ENCODE peak calls at places on chromosome 9, in eight cellular contexts. One of them, this sample, is unnamed.

GRCh38 chr9:114406441-114406840 is 18.7 kb upstream of the AKNA start:
- DNase-seq in right lobe of liver: no peak
- DNase-seq in stomach: no peak
- DNase-seq in psoas muscle: no peak
- DNase-seq in spleen: peak
- DNase-seq in RWPE1: no peak
- DNase-seq in tibial artery: no peak
- DNase-seq in lower lobe of right lung: no peak
- DNase-seq in this sample: no peak

GRCh38 chr9:34553511-34554021 is 30.8 kb upstream of the ENHO start:
- DNase-seq in lower lobe of right lung: no peak
- DNase-seq in psoas muscle: no peak
- DNase-seq in tibial artery: peak
- DNase-seq in stomach: no peak
- DNase-seq in RWPE1: no peak
- DNase-seq in spleen: peak
- DNase-seq in right lobe of liver: peak
- DNase-seq in this sample: no peak

GRCh38 chr9:130327070-130327780 is 61.7 kb downstream of the HMCN2 start:
- DNase-seq in RWPE1: no peak
- DNase-seq in tibial artery: no peak
- DNase-seq in lower lobe of right lung: no peak
- DNase-seq in psoas muscle: no peak
- DNase-seq in stomach: no peak
- DNase-seq in right lobe of liver: no peak
- DNase-seq in spleen: no peak
- DNase-seq in this sample: no peak

GRCh38 chr9:16794871-16795639 is 75.4 kb downstream of the BNC2 start:
- DNase-seq in tibial artery: peak
- DNase-seq in RWPE1: no peak
- DNase-seq in stomach: no peak
- DNase-seq in lower lobe of right lung: no peak
- DNase-seq in spleen: no peak
- DNase-seq in right lobe of liver: no peak
- DNase-seq in psoas muscle: peak
- DNase-seq in this sample: no peak

GRCh38 chr9:93930070-93930469 is 25.1 kb downstream of the BARX1 start:
- DNase-seq in psoas muscle: no peak
- DNase-seq in spleen: no peak
- DNase-seq in right lobe of liver: no peak
- DNase-seq in stomach: no peak
- DNase-seq in RWPE1: no peak
- DNase-seq in lower lobe of right lung: no peak
- DNase-seq in tibial artery: no peak
- DNase-seq in this sample: no peak

GRCh38 chr9:12853021-12853420 is 78.2 kb downstream of the LURAP1L start:
- DNase-seq in right lobe of liver: no peak
- DNase-seq in stomach: no peak
- DNase-seq in spleen: no peak
- DNase-seq in tibial artery: no peak
- DNase-seq in lower lobe of right lung: no peak
- DNase-seq in RWPE1: no peak
- DNase-seq in psoas muscle: no peak
- DNase-seq in this sample: no peak

GRCh38 chr9:3526166-3526902 is 533 bp upstream of the RFX3 start:
- DNase-seq in tibial artery: peak
- DNase-seq in spleen: peak
- DNase-seq in right lobe of liver: peak
- DNase-seq in RWPE1: peak
- DNase-seq in psoas muscle: peak
- DNase-seq in lower lobe of right lung: peak
- DNase-seq in stomach: peak
- DNase-seq in this sample: peak

GRCh38 chr9:33129251-33129885 is 37.8 kb downstream of the B4GALT1 start:
- DNase-seq in psoas muscle: no peak
- DNase-seq in spleen: peak
- DNase-seq in lower lobe of right lung: no peak
- DNase-seq in stomach: no peak
- DNase-seq in RWPE1: no peak
- DNase-seq in tibial artery: peak
- DNase-seq in right lobe of liver: no peak
- DNase-seq in this sample: no peak

GRCh38 chr9:124450241-124450924 is at the start of gene ADGRD2:
- DNase-seq in stomach: no peak
- DNase-seq in RWPE1: peak
- DNase-seq in psoas muscle: no peak
- DNase-seq in right lobe of liver: peak
- DNase-seq in spleen: peak
- DNase-seq in lower lobe of right lung: no peak
- DNase-seq in tibial artery: peak
- DNase-seq in this sample: no peak

GRCh38 chr9:120846906-120847305 is 4.2 kb upstream of the PSMD5 start:
- DNase-seq in lower lobe of right lung: no peak
- DNase-seq in RWPE1: no peak
- DNase-seq in psoas muscle: no peak
- DNase-seq in tibial artery: no peak
- DNase-seq in stomach: no peak
- DNase-seq in spleen: no peak
- DNase-seq in right lobe of liver: no peak
- DNase-seq in this sample: no peak

GRCh38 chr9:20506631-20507030 is 115.7 kb downstream of the MLLT3 start:
- DNase-seq in tibial artery: no peak
- DNase-seq in stomach: no peak
- DNase-seq in psoas muscle: no peak
- DNase-seq in right lobe of liver: no peak
- DNase-seq in lower lobe of right lung: no peak
- DNase-seq in spleen: no peak
- DNase-seq in RWPE1: no peak
- DNase-seq in this sample: no peak

GRCh38 chr9:20505574-20505973 is 116.7 kb downstream of the MLLT3 start:
- DNase-seq in stomach: no peak
- DNase-seq in spleen: no peak
- DNase-seq in right lobe of liver: no peak
- DNase-seq in psoas muscle: no peak
- DNase-seq in tibial artery: no peak
- DNase-seq in lower lobe of right lung: no peak
- DNase-seq in RWPE1: no peak
- DNase-seq in this sample: no peak

GRCh38 chr9:20507431-20507830 is 114.9 kb downstream of the MLLT3 start:
- DNase-seq in stomach: no peak
- DNase-seq in tibial artery: no peak
- DNase-seq in right lobe of liver: no peak
- DNase-seq in RWPE1: no peak
- DNase-seq in psoas muscle: no peak
- DNase-seq in spleen: no peak
- DNase-seq in lower lobe of right lung: no peak
- DNase-seq in this sample: peak

GRCh38 chr9:20508242-20508641 is 114.1 kb downstream of the MLLT3 start:
- DNase-seq in tibial artery: no peak
- DNase-seq in lower lobe of right lung: no peak
- DNase-seq in stomach: no peak
- DNase-seq in spleen: no peak
- DNase-seq in right lobe of liver: no peak
- DNase-seq in psoas muscle: no peak
- DNase-seq in RWPE1: no peak
- DNase-seq in this sample: no peak

GRCh38 chr9:20504930-20505329 is 117.4 kb downstream of the MLLT3 start:
- DNase-seq in stomach: no peak
- DNase-seq in tibial artery: no peak
- DNase-seq in spleen: no peak
- DNase-seq in RWPE1: no peak
- DNase-seq in lower lobe of right lung: no peak
- DNase-seq in psoas muscle: no peak
- DNase-seq in right lobe of liver: no peak
- DNase-seq in this sample: no peak
- H3K27ac ChIP-seq in stomach: no peak
- H3K27ac ChIP-seq in tibial artery: no peak
- H3K27ac ChIP-seq in spleen: no peak
- H3K27ac ChIP-seq in RWPE1: no peak
- H3K27ac ChIP-seq in lower lobe of right lung: no peak
- H3K27ac ChIP-seq in psoas muscle: no peak
- H3K27ac ChIP-seq in right lobe of liver: no peak
- H3K27ac ChIP-seq in this sample: no peak

GRCh38 chr9:7844283-7844682 is 44.7 kb upstream of the DMAC1 start:
- DNase-seq in lower lobe of right lung: no peak
- DNase-seq in right lobe of liver: no peak
- DNase-seq in tibial artery: no peak
- DNase-seq in psoas muscle: no peak
- DNase-seq in stomach: no peak
- DNase-seq in spleen: no peak
- DNase-seq in RWPE1: no peak
- DNase-seq in this sample: peak
- TF ChIP-seq CTCF in lower lobe of right lung: peak
- TF ChIP-seq CTCF in right lobe of liver: peak
- TF ChIP-seq CTCF in tibial artery: peak
- TF ChIP-seq CTCF in psoas muscle: no peak
- TF ChIP-seq CTCF in stomach: no peak
- TF ChIP-seq CTCF in spleen: no peak
- TF ChIP-seq CTCF in RWPE1: no peak
- TF ChIP-seq CTCF in this sample: no peak

GRCh38 chr9:105275938-105276337 is 31.5 kb downstream of the SLC44A1 start:
- DNase-seq in tibial artery: no peak
- DNase-seq in lower lobe of right lung: no peak
- DNase-seq in psoas muscle: no peak
- DNase-seq in stomach: no peak
- DNase-seq in RWPE1: no peak
- DNase-seq in right lobe of liver: no peak
- DNase-seq in spleen: no peak
- DNase-seq in this sample: no peak
- H3K27ac ChIP-seq in tibial artery: no peak
- H3K27ac ChIP-seq in lower lobe of right lung: no peak
- H3K27ac ChIP-seq in psoas muscle: no peak
- H3K27ac ChIP-seq in stomach: no peak
- H3K27ac ChIP-seq in RWPE1: no peak
- H3K27ac ChIP-seq in right lobe of liver: no peak
- H3K27ac ChIP-seq in spleen: no peak
- H3K27ac ChIP-seq in this sample: no peak

GRCh38 chr9:72753261-72753893 is 199.5 kb downstream of the ALDH1A1 start:
- DNase-seq in stomach: no peak
- DNase-seq in psoas muscle: no peak
- DNase-seq in spleen: no peak
- DNase-seq in right lobe of liver: no peak
- DNase-seq in RWPE1: peak
- DNase-seq in tibial artery: no peak
- DNase-seq in lower lobe of right lung: no peak
- DNase-seq in this sample: peak
- TF ChIP-seq CTCF in stomach: no peak
- TF ChIP-seq CTCF in psoas muscle: peak
- TF ChIP-seq CTCF in spleen: no peak
- TF ChIP-seq CTCF in right lobe of liver: peak
- TF ChIP-seq CTCF in RWPE1: no peak
- TF ChIP-seq CTCF in tibial artery: peak
- TF ChIP-seq CTCF in lower lobe of right lung: peak
- TF ChIP-seq CTCF in this sample: peak

GRCh38 chr9:136663311-136663679 is 579 bp downstream of the EGFL7 start:
- DNase-seq in lower lobe of right lung: no peak
- DNase-seq in psoas muscle: no peak
- DNase-seq in right lobe of liver: peak
- DNase-seq in stomach: no peak
- DNase-seq in tibial artery: no peak
- DNase-seq in RWPE1: no peak
- DNase-seq in spleen: no peak
- DNase-seq in this sample: no peak

GRCh38 chr9:136665111-136665703 is 2.5 kb downstream of the EGFL7 start:
- DNase-seq in RWPE1: peak
- DNase-seq in tibial artery: no peak
- DNase-seq in psoas muscle: no peak
- DNase-seq in stomach: no peak
- DNase-seq in lower lobe of right lung: no peak
- DNase-seq in right lobe of liver: no peak
- DNase-seq in spleen: no peak
- DNase-seq in this sample: no peak

GRCh38 chr9:136664799-136665082 is 2.0 kb downstream of the EGFL7 start:
- DNase-seq in right lobe of liver: no peak
- DNase-seq in spleen: no peak
- DNase-seq in stomach: no peak
- DNase-seq in tibial artery: no peak
- DNase-seq in psoas muscle: no peak
- DNase-seq in RWPE1: no peak
- DNase-seq in lower lobe of right lung: no peak
- DNase-seq in this sample: no peak

GRCh38 chr9:136662656-136663310 is at the start of gene EGFL7:
- DNase-seq in spleen: peak
- DNase-seq in lower lobe of right lung: peak
- DNase-seq in tibial artery: no peak
- DNase-seq in right lobe of liver: peak
- DNase-seq in psoas muscle: no peak
- DNase-seq in stomach: no peak
- DNase-seq in RWPE1: no peak
- DNase-seq in this sample: no peak

DNA sequence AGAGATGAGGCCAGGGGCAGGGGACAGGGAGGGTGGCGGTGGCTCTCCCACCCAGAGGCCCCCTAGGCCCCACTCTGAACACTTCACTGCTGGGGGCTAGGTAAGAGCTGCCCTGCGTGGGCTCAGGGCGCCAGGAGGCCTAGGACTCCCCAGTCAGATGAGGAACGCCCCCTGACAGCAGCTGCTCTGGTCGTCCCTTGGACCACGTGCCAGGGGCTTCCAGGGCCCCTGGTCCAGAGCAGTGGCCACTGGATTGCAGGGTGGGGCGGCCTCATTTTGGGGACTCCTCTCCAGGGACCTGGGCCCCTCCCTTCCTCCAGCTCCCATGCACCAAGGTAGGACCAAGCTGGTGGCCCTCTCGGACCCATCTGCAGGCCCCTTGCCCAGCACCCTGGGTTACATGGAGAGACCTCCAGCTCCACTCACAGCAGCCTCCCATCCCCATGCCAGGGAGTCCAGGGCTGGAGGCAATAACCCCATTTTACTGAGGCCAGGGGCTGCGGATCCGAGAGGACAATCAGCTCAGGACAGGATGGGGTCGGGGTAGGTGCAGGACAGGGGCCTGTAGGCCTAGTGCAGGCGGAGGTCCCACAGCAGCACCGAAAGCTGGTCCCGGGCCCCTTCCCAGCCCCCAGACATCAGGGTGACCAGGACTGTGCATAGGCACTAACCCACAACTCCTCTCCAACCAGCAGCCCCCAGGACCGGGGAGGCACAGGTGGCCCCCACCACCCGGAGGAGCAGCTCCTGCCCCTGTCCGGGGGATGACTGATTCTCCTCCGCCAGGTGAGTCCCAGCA is 1.5 kb downstream of the EGFL7 start:
- DNase-seq in right lobe of liver: no peak
- DNase-seq in psoas muscle: no peak
- DNase-seq in tibial artery: no peak
- DNase-seq in stomach: no peak
- DNase-seq in lower lobe of right lung: no peak
- DNase-seq in spleen: no peak
- DNase-seq in RWPE1: no peak
- DNase-seq in this sample: no peak
- H3K27ac ChIP-seq in right lobe of liver: peak
- H3K27ac ChIP-seq in psoas muscle: peak
- H3K27ac ChIP-seq in tibial artery: no peak
- H3K27ac ChIP-seq in stomach: peak
- H3K27ac ChIP-seq in lower lobe of right lung: peak
- H3K27ac ChIP-seq in spleen: peak
- H3K27ac ChIP-seq in RWPE1: no peak
- H3K27ac ChIP-seq in this sample: no peak